ENCODE peak calls at places on chromosomes 5 and 9, in four cellular contexts. One of them, this sample, is unnamed.

GRCh38 chr5:32494827-32495226 is 50.3 kb upstream of the ZFR start:
- DNase-seq in GM12878: no peak
- DNase-seq in WTC11: no peak
- DNase-seq in K562: no peak
- DNase-seq in this sample: no peak

GRCh38 chr5:96601811-96602244 is 60.3 kb upstream of the CAST start:
- DNase-seq in GM12878: peak; percentile 16
- DNase-seq in WTC11: peak; percentile 19
- DNase-seq in K562: peak; percentile 66
- DNase-seq in this sample: peak; percentile 56

GRCh38 chr9:121954477-121955175 is 138.5 kb downstream of the TTLL11 start:
- DNase-seq in GM12878: no peak
- DNase-seq in WTC11: no peak
- DNase-seq in K562: no peak
- DNase-seq in this sample: no peak

GRCh38 chr5:180338001-180338707 is 15.0 kb downstream of the GFPT2 start:
- DNase-seq in GM12878: no peak
- DNase-seq in WTC11: no peak
- DNase-seq in K562: no peak
- DNase-seq in this sample: no peak

GRCh38 chr5:53424691-53425597 is 55.5 kb upstream of the FST start:
- DNase-seq in GM12878: no peak
- DNase-seq in WTC11: no peak
- DNase-seq in K562: no peak
- DNase-seq in this sample: no peak

GRCh38 chr5:150295172-150295611 is 5.6 kb upstream of the CAMK2A start:
- DNase-seq in GM12878: no peak
- DNase-seq in WTC11: no peak
- DNase-seq in K562: no peak
- DNase-seq in this sample: peak; percentile 60

GRCh38 chr5:139862313-139862712 is 66.7 kb downstream of the PSD2 start:
- DNase-seq in GM12878: peak; percentile 23
- DNase-seq in WTC11: no peak
- DNase-seq in K562: peak; percentile 20
- DNase-seq in this sample: no peak

GRCh38 chr5:133527311-133527710 is 85.0 kb downstream of the FSTL4 start:
- DNase-seq in GM12878: no peak
- DNase-seq in WTC11: no peak
- DNase-seq in K562: no peak
- DNase-seq in this sample: no peak

GRCh38 chr5:150068071-150068470 is 18.3 kb downstream of the CSF1R start:
- DNase-seq in GM12878: no peak
- DNase-seq in WTC11: no peak
- DNase-seq in K562: no peak
- DNase-seq in this sample: no peak

GRCh38 chr5:57302643-57303042 is 128.8 kb downstream of the GPBP1 start:
- DNase-seq in GM12878: no peak
- DNase-seq in WTC11: no peak
- DNase-seq in K562: no peak
- DNase-seq in this sample: no peak

GRCh38 chr9:128414461-128414860 is 6.2 kb upstream of the CERCAM start:
- DNase-seq in GM12878: no peak
- DNase-seq in WTC11: no peak
- DNase-seq in K562: peak; percentile 45
- DNase-seq in this sample: peak; percentile 50

GRCh38 chr5:60677831-60678664 is 21.9 kb downstream of the DEPDC1B start:
- DNase-seq in GM12878: peak; percentile 20
- DNase-seq in WTC11: no peak
- DNase-seq in K562: peak; percentile 50
- DNase-seq in this sample: peak; percentile 64

GRCh38 chr5:133048993-133049725 is 2.7 kb upstream of the HSPA4 start:
- DNase-seq in GM12878: no peak
- DNase-seq in WTC11: no peak
- DNase-seq in K562: no peak
- DNase-seq in this sample: no peak

GRCh38 chr5:120304653-120305052 is 159.4 kb upstream of the PRR16 start:
- DNase-seq in GM12878: no peak
- DNase-seq in WTC11: no peak
- DNase-seq in K562: peak; percentile 2
- DNase-seq in this sample: no peak

GRCh38 chr9:2107906-2108451 is 92.8 kb downstream of the SMARCA2 start:
- DNase-seq in GM12878: no peak
- DNase-seq in WTC11: no peak
- DNase-seq in K562: no peak
- DNase-seq in this sample: no peak

GRCh38 chr5:2205185-2205585 is 322.5 kb upstream of the IRX4 start:
- DNase-seq in GM12878: no peak
- DNase-seq in WTC11: no peak
- DNase-seq in K562: no peak
- DNase-seq in this sample: no peak

GRCh38 chr5:139376364-139376763 is 6.7 kb downstream of the SLC23A1 start:
- DNase-seq in GM12878: no peak
- DNase-seq in WTC11: no peak
- DNase-seq in K562: no peak
- DNase-seq in this sample: no peak

GRCh38 chr5:143592648-143593047 is 189.2 kb upstream of the NR3C1 start:
- DNase-seq in GM12878: no peak
- DNase-seq in WTC11: no peak
- DNase-seq in K562: no peak
- DNase-seq in this sample: no peak

GRCh38 chr9:32705059-32705458 is 69.6 kb upstream of the TAF1L start:
- DNase-seq in GM12878: no peak
- DNase-seq in WTC11: no peak
- DNase-seq in K562: no peak
- DNase-seq in this sample: no peak

GRCh38 chr5:175870820-175871447 is 444 bp upstream of the CPLX2 start:
- DNase-seq in GM12878: no peak
- DNase-seq in WTC11: no peak
- DNase-seq in K562: no peak
- DNase-seq in this sample: no peak

GRCh38 chr5:38556115-38556598 is 289 bp downstream of the LIFR start:
- DNase-seq in GM12878: no peak
- DNase-seq in WTC11: no peak
- DNase-seq in K562: no peak
- DNase-seq in this sample: no peak

GRCh38 chr5:72507360-72508238 is at the start of gene ZNF366:
- DNase-seq in GM12878: no peak
- DNase-seq in WTC11: no peak
- DNase-seq in K562: no peak
- DNase-seq in this sample: no peak

GRCh38 chr5:13946111-13946510 is 1.6 kb upstream of the DNAH5 start:
- DNase-seq in GM12878: no peak
- DNase-seq in WTC11: no peak
- DNase-seq in K562: no peak
- DNase-seq in this sample: no peak

GRCh38 chr5:132884548-132884947 is 11.1 kb downstream of the LEAP2 start:
- DNase-seq in GM12878: no peak
- DNase-seq in WTC11: no peak
- DNase-seq in K562: no peak
- DNase-seq in this sample: no peak

GRCh38 chr5:95801532-95801931 is 21.0 kb downstream of the GLRX start:
- DNase-seq in GM12878: no peak
- DNase-seq in WTC11: no peak
- DNase-seq in K562: no peak
- DNase-seq in this sample: no peak

GRCh38 chr5:111131356-111131755 is 39.2 kb downstream of the WDR36 start:
- DNase-seq in GM12878: no peak
- DNase-seq in WTC11: no peak
- DNase-seq in K562: no peak
- DNase-seq in this sample: no peak

GRCh38 chr9:108775901-108776306 is 79.9 kb downstream of the ACTL7B start:
- DNase-seq in GM12878: no peak
- DNase-seq in WTC11: no peak
- DNase-seq in K562: no peak
- DNase-seq in this sample: peak; percentile 97

GRCh38 chr5:173228639-173229380 is 6.2 kb downstream of the NKX2-5 start:
- DNase-seq in GM12878: no peak
- DNase-seq in WTC11: peak; percentile 59
- DNase-seq in K562: no peak
- DNase-seq in this sample: no peak

GRCh38 chr5:37789991-37790390 is 49.9 kb downstream of the GDNF start:
- DNase-seq in GM12878: no peak
- DNase-seq in WTC11: no peak
- DNase-seq in K562: no peak
- DNase-seq in this sample: no peak

GRCh38 chr5:163735069-163735468 is 229.7 kb downstream of the MAT2B start:
- DNase-seq in GM12878: no peak
- DNase-seq in WTC11: no peak
- DNase-seq in K562: no peak
- DNase-seq in this sample: no peak

GRCh38 chr5:175629231-175629630 is 28.6 kb upstream of the HRH2 start:
- DNase-seq in GM12878: no peak
- DNase-seq in WTC11: no peak
- DNase-seq in K562: no peak
- DNase-seq in this sample: no peak

GRCh38 chr5:159405611-159406031 is 75.3 kb upstream of the IL12B start:
- DNase-seq in GM12878: peak; percentile 58
- DNase-seq in WTC11: no peak
- DNase-seq in K562: no peak
- DNase-seq in this sample: no peak

GRCh38 chr5:120615967-120616645 is 152.0 kb downstream of the PRR16 start:
- DNase-seq in GM12878: no peak
- DNase-seq in WTC11: no peak
- DNase-seq in K562: no peak
- DNase-seq in this sample: no peak

GRCh38 chr5:16866220-16866619 is 69.9 kb downstream of the MYO10 start:
- DNase-seq in GM12878: no peak
- DNase-seq in WTC11: no peak
- DNase-seq in K562: no peak
- DNase-seq in this sample: no peak

GRCh38 chr5:36205329-36205728 is 36.4 kb downstream of the NADK2 start:
- DNase-seq in GM12878: no peak
- DNase-seq in WTC11: no peak
- DNase-seq in K562: no peak
- DNase-seq in this sample: no peak

GRCh38 chr5:106121972-106122605 is 1548.6 kb downstream of the EFNA5 start:
- DNase-seq in GM12878: no peak
- DNase-seq in WTC11: peak; percentile 67
- DNase-seq in K562: peak; percentile 47
- DNase-seq in this sample: no peak

GRCh38 chr9:131747352-131747751 is 7.5 kb upstream of the RAPGEF1 start:
- DNase-seq in GM12878: no peak
- DNase-seq in WTC11: no peak
- DNase-seq in K562: peak; percentile 64
- DNase-seq in this sample: peak; percentile 77

GRCh38 chr9:130441031-130441430 is 3.7 kb upstream of the ASS1 start:
- DNase-seq in GM12878: no peak
- DNase-seq in WTC11: no peak
- DNase-seq in K562: no peak
- DNase-seq in this sample: no peak

GRCh38 chr5:117713585-117714198 is 1139.1 kb upstream of the SEMA6A start:
- DNase-seq in GM12878: no peak
- DNase-seq in WTC11: no peak
- DNase-seq in K562: peak; percentile 2
- DNase-seq in this sample: no peak
- TF ChIP-seq CREM in GM12878: no peak
- TF ChIP-seq CREM in WTC11: peak; percentile 36
- TF ChIP-seq CREM in K562: no peak
- TF ChIP-seq CREM in this sample: no peak

DNA sequence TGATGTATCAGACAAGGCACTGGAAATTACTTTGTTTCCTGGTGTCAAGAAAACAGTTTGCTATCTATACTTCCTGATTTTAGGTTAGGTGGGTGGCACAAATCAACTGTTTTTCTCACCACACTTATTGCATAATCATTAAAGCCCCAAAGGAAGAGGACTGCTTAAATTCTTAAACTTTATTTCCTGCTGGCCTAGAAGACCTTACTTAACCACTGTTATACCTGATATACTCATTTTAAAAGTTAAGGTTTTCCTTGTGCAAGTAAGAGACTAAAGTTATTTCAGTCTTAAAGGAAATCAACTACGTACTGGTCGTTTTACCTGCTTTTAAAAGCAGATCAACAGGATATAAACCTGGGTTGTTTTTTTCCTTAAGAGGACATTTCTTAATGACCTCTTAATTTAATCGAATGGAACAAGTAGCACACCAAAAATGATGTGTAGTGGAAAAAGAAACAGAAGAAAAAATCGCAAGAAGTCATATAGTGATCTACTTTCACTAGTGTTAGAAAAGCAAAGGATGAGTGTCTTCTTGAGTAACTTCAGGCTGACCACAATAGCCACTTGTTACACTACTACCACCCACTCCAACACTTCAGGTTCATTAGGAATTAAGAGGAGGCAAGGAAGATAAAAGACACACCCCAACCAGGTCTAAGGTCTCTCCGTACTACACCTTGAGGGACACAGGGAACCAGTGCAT is 971 bp downstream of the CLINT1 start:
- DNase-seq in GM12878: no peak
- DNase-seq in WTC11: no peak
- DNase-seq in K562: peak; percentile 14
- DNase-seq in this sample: no peak
- TF ChIP-seq CREM in GM12878: no peak
- TF ChIP-seq CREM in WTC11: no peak
- TF ChIP-seq CREM in K562: no peak
- TF ChIP-seq CREM in this sample: no peak

GRCh38 chr9:18718393-18718792 is 244.4 kb downstream of the ADAMTSL1 start:
- DNase-seq in GM12878: no peak
- DNase-seq in WTC11: no peak
- DNase-seq in K562: no peak
- DNase-seq in this sample: no peak
- TF ChIP-seq CREM in GM12878: no peak
- TF ChIP-seq CREM in WTC11: no peak
- TF ChIP-seq CREM in K562: no peak
- TF ChIP-seq CREM in this sample: no peak

GRCh38 chr9:16612627-16613026 is 257.8 kb downstream of the BNC2 start:
- DNase-seq in GM12878: no peak
- DNase-seq in WTC11: no peak
- DNase-seq in K562: no peak
- DNase-seq in this sample: no peak
- TF ChIP-seq CREM in GM12878: no peak
- TF ChIP-seq CREM in WTC11: no peak
- TF ChIP-seq CREM in K562: no peak
- TF ChIP-seq CREM in this sample: no peak

GRCh38 chr9:18438951-18439350 is 35.0 kb upstream of the ADAMTSL1 start:
- DNase-seq in GM12878: no peak
- DNase-seq in WTC11: no peak
- DNase-seq in K562: no peak
- DNase-seq in this sample: no peak

GRCh38 chr9:18438300-18438925 is 35.5 kb upstream of the ADAMTSL1 start:
- DNase-seq in GM12878: no peak
- DNase-seq in WTC11: peak; percentile 52
- DNase-seq in K562: no peak
- DNase-seq in this sample: no peak

GRCh38 chr9:18441245-18441644 is 32.7 kb upstream of the ADAMTSL1 start:
- DNase-seq in GM12878: no peak
- DNase-seq in WTC11: no peak
- DNase-seq in K562: no peak
- DNase-seq in this sample: no peak

GRCh38 chr9:18447131-18447530 is 26.8 kb upstream of the ADAMTSL1 start:
- DNase-seq in GM12878: no peak
- DNase-seq in WTC11: no peak
- DNase-seq in K562: no peak
- DNase-seq in this sample: no peak

GRCh38 chr9:18442629-18443491 is 31.1 kb upstream of the ADAMTSL1 start:
- DNase-seq in GM12878: no peak
- DNase-seq in WTC11: peak; percentile 78
- DNase-seq in K562: peak; percentile 38
- DNase-seq in this sample: peak; percentile 49
- TF ChIP-seq CREM in GM12878: no peak
- TF ChIP-seq CREM in WTC11: no peak
- TF ChIP-seq CREM in K562: no peak
- TF ChIP-seq CREM in this sample: no peak

This sample was measured in HepG2.